ENCODE peak calls at places on chromosomes 2 and 18, in seven cellular contexts. One of them, this sample, is unnamed.

GRCh38 chr18:59681521-59682004 is 15.7 kb downstream of the CCBE1 start:
- DNase-seq in breast epithelium: no peak
- DNase-seq in IMR-90: no peak
- DNase-seq in GM12891: no peak
- DNase-seq in K562: no peak
- DNase-seq in endothelial cell of umbilical vein: no peak
- DNase-seq in spleen: no peak
- DNase-seq in this sample: no peak

GRCh38 chr2:1162768-1163584 is 212.3 kb downstream of the SNTG2 start:
- DNase-seq in breast epithelium: no peak
- DNase-seq in IMR-90: no peak
- DNase-seq in GM12891: peak
- DNase-seq in K562: no peak
- DNase-seq in endothelial cell of umbilical vein: no peak
- DNase-seq in spleen: no peak
- DNase-seq in this sample: peak

GRCh38 chr2:172307800-172308199 is 119.6 kb upstream of the ITGA6 start:
- DNase-seq in breast epithelium: no peak
- DNase-seq in IMR-90: no peak
- DNase-seq in GM12891: no peak
- DNase-seq in K562: no peak
- DNase-seq in endothelial cell of umbilical vein: peak
- DNase-seq in spleen: no peak
- DNase-seq in this sample: no peak

GRCh38 chr2:28544069-28544346 is 48.1 kb downstream of the PLB1 start:
- DNase-seq in breast epithelium: no peak
- DNase-seq in IMR-90: no peak
- DNase-seq in GM12891: no peak
- DNase-seq in K562: no peak
- DNase-seq in endothelial cell of umbilical vein: no peak
- DNase-seq in spleen: no peak
- DNase-seq in this sample: no peak

GRCh38 chr2:74632209-74632938 is 15.8 kb downstream of the M1AP start:
- DNase-seq in breast epithelium: no peak
- DNase-seq in IMR-90: peak
- DNase-seq in GM12891: no peak
- DNase-seq in K562: no peak
- DNase-seq in endothelial cell of umbilical vein: no peak
- DNase-seq in spleen: no peak
- DNase-seq in this sample: no peak

GRCh38 chr2:112483047-112483473 is 1.1 kb downstream of the TTL start:
- DNase-seq in breast epithelium: no peak
- DNase-seq in IMR-90: peak
- DNase-seq in GM12891: no peak
- DNase-seq in K562: peak
- DNase-seq in endothelial cell of umbilical vein: peak
- DNase-seq in spleen: no peak
- DNase-seq in this sample: peak

GRCh38 chr2:126781206-126781605 is 117.5 kb upstream of the TEX51 start:
- DNase-seq in breast epithelium: no peak
- DNase-seq in IMR-90: no peak
- DNase-seq in GM12891: no peak
- DNase-seq in K562: no peak
- DNase-seq in endothelial cell of umbilical vein: no peak
- DNase-seq in spleen: peak
- DNase-seq in this sample: no peak

GRCh38 chr18:49368876-49369440 is 91.5 kb downstream of the DYM start:
- DNase-seq in breast epithelium: peak
- DNase-seq in IMR-90: no peak
- DNase-seq in GM12891: no peak
- DNase-seq in K562: no peak
- DNase-seq in endothelial cell of umbilical vein: no peak
- DNase-seq in spleen: no peak
- DNase-seq in this sample: no peak

GRCh38 chr2:157055660-157056199 is 201.8 kb upstream of the GALNT5 start:
- DNase-seq in breast epithelium: no peak
- DNase-seq in IMR-90: peak
- DNase-seq in GM12891: no peak
- DNase-seq in K562: no peak
- DNase-seq in endothelial cell of umbilical vein: peak
- DNase-seq in spleen: no peak
- DNase-seq in this sample: no peak

DNA sequence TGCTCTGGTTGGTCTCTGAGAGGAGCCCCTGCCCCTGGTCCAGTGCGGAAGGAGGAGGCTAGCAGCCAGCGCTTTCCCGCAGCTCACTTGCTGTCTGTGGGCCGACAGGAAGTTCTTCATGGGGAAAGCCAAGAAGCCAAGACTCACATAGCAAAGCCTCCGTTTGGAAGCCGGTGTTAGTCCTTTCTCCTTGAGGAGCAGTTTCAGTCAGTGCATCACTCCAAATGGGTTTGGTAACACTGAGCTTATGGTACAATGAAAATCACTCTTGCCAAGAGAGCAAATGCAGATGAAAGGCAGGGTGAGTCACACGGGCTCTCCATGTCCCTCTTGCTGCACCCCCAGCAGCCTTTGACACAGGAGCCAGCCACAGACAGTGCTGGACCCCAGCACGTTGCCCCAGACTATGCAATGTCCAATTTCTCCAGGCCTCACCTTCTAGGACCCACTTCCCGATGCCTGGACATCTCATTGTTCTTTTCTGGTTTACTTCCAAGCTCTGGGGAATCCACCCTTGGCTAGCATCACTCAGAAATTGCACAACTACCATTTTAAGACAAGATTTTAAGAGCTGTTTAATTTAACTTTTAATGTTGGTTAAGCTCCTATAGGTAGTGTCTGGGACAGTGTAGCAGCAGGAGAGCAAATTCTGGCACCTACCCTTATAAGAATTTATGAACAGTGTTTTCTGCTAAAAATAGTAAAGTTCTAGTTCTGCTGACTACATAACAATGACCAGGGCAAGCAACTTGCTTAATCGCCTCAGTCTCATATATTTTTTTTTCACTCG is 174.9 kb downstream of the ASB1 start:
- DNase-seq in breast epithelium: no peak
- DNase-seq in IMR-90: peak
- DNase-seq in GM12891: no peak
- DNase-seq in K562: no peak
- DNase-seq in endothelial cell of umbilical vein: no peak
- DNase-seq in spleen: no peak
- DNase-seq in this sample: no peak
- TF ChIP-seq POLR2A in breast epithelium: no peak
- TF ChIP-seq POLR2A in IMR-90: no peak
- TF ChIP-seq POLR2A in GM12891: no peak
- TF ChIP-seq POLR2A in K562: no peak
- TF ChIP-seq POLR2A in endothelial cell of umbilical vein: no peak
- TF ChIP-seq POLR2A in spleen: no peak
- TF ChIP-seq POLR2A in this sample: no peak

DNA sequence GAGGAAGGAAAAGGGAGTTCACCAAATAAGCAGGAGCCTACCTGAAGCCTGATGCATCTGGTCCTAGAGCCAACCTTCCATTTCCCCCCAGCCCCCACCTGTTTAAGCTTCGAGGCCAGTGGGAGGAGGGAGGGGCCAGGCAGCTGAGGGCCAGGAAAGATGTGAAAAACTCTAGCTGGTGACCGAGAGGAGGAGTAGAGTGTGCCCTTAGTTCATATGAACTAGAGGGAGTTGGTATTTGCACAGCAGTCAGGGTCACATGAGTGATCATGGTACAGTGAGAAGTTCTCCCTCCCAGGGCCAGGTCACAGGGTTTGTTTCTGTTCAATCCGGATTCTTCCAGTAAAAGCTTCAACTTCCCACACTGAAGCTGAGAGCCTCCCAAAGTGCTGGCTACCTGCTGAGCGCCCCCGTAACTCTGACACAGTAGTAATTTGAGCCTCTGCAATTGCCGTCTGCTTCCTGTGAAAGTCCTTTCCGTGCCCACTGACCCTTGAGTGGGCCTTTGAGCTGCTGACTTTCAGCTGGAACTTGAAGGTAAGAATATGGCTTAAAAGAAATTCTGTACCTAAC is at the start of gene SULT1C2:
- DNase-seq in breast epithelium: no peak
- DNase-seq in IMR-90: peak
- DNase-seq in GM12891: no peak
- DNase-seq in K562: no peak
- DNase-seq in endothelial cell of umbilical vein: no peak
- DNase-seq in spleen: no peak
- DNase-seq in this sample: peak
- TF ChIP-seq POLR2A in breast epithelium: no peak
- TF ChIP-seq POLR2A in IMR-90: no peak
- TF ChIP-seq POLR2A in GM12891: no peak
- TF ChIP-seq POLR2A in K562: no peak
- TF ChIP-seq POLR2A in endothelial cell of umbilical vein: no peak
- TF ChIP-seq POLR2A in spleen: no peak
- TF ChIP-seq POLR2A in this sample: no peak

GRCh38 chr2:219508444-219508734 is 5.9 kb upstream of the ASIC4 start:
- DNase-seq in breast epithelium: no peak
- DNase-seq in IMR-90: no peak
- DNase-seq in GM12891: no peak
- DNase-seq in K562: no peak
- DNase-seq in endothelial cell of umbilical vein: no peak
- DNase-seq in spleen: no peak
- DNase-seq in this sample: no peak

GRCh38 chr2:219511547-219512325 is 2.5 kb upstream of the ASIC4 start:
- DNase-seq in breast epithelium: no peak
- DNase-seq in IMR-90: no peak
- DNase-seq in GM12891: no peak
- DNase-seq in K562: no peak
- DNase-seq in endothelial cell of umbilical vein: no peak
- DNase-seq in spleen: no peak
- DNase-seq in this sample: no peak

GRCh38 chr2:219508933-219509779 is 5.1 kb upstream of the ASIC4 start:
- DNase-seq in breast epithelium: no peak
- DNase-seq in IMR-90: no peak
- DNase-seq in GM12891: no peak
- DNase-seq in K562: peak
- DNase-seq in endothelial cell of umbilical vein: no peak
- DNase-seq in spleen: no peak
- DNase-seq in this sample: no peak

GRCh38 chr2:219510512-219511135 is 3.7 kb upstream of the ASIC4 start:
- DNase-seq in breast epithelium: no peak
- DNase-seq in IMR-90: no peak
- DNase-seq in GM12891: no peak
- DNase-seq in K562: no peak
- DNase-seq in endothelial cell of umbilical vein: no peak
- DNase-seq in spleen: no peak
- DNase-seq in this sample: no peak

GRCh38 chr2:219509780-219510511 is 4.3 kb upstream of the ASIC4 start:
- DNase-seq in breast epithelium: no peak
- DNase-seq in IMR-90: peak
- DNase-seq in GM12891: peak
- DNase-seq in K562: peak
- DNase-seq in endothelial cell of umbilical vein: peak
- DNase-seq in spleen: no peak
- DNase-seq in this sample: peak
- TF ChIP-seq POLR2A in breast epithelium: no peak
- TF ChIP-seq POLR2A in IMR-90: no peak
- TF ChIP-seq POLR2A in GM12891: no peak
- TF ChIP-seq POLR2A in K562: peak
- TF ChIP-seq POLR2A in endothelial cell of umbilical vein: no peak
- TF ChIP-seq POLR2A in spleen: no peak
- TF ChIP-seq POLR2A in this sample: no peak

DNA sequence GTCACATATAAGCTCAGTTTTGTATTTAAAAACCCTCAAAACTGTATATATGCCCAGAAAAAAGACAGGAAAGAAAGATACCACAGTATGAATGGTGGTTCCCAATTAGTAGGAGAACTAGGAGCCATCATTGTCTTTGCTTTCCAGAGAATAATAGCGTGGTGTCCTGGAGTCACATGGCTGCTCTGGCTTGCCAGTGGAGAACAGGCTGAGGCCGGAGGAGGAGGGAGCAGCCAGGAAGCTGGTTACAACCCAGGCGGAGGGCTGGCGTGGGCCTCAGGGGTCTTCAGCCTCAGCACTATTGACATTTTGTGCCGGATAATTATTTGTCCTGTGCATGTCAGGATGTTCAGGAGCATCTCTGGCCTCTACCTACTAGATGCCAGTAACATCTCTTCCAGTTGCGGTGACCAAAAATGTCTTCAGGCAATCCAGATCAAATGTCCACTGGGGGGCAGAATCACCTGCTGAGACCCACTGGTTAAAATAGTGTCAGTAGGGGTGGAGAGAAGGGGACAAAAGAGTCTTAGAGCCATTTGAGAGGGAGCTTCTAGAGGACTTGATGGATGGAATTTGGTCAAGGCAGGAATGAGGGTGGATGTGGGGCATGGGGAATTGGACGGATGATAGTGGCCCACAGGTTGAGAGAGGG is 144.8 kb downstream of the AGAP1 start:
- DNase-seq in breast epithelium: no peak
- DNase-seq in IMR-90: no peak
- DNase-seq in GM12891: no peak
- DNase-seq in K562: no peak
- DNase-seq in endothelial cell of umbilical vein: no peak
- DNase-seq in spleen: no peak
- DNase-seq in this sample: no peak
- TF ChIP-seq POLR2A in breast epithelium: no peak
- TF ChIP-seq POLR2A in IMR-90: no peak
- TF ChIP-seq POLR2A in GM12891: no peak
- TF ChIP-seq POLR2A in K562: no peak
- TF ChIP-seq POLR2A in endothelial cell of umbilical vein: no peak
- TF ChIP-seq POLR2A in spleen: no peak
- TF ChIP-seq POLR2A in this sample: no peak

This sample was measured in H54.